ENCODE peak calls at places on chromosomes 16 and 17, in seven cellular contexts. One of them, this sample, is unnamed.

GRCh38 chr16:20851601-20852000 is 45.3 kb downstream of the REXO5 start:
- DNase-seq in hippocampal formation: no peak
- DNase-seq in foreskin fibroblast: peak
- DNase-seq in body of pancreas: peak
- DNase-seq in smooth muscle cell of the brain vasculature: no peak
- DNase-seq in activated CD8-positive, alpha-beta memory T cell treated with anti-CD3 and anti-CD28 coated beads for 24 hours: no peak
- DNase-seq in PC-9: peak
- DNase-seq in this sample: no peak

GRCh38 chr16:87780385-87780989 is 14.7 kb upstream of the KLHDC4 start:
- DNase-seq in hippocampal formation: peak
- DNase-seq in foreskin fibroblast: no peak
- DNase-seq in body of pancreas: peak
- DNase-seq in smooth muscle cell of the brain vasculature: no peak
- DNase-seq in activated CD8-positive, alpha-beta memory T cell treated with anti-CD3 and anti-CD28 coated beads for 24 hours: peak
- DNase-seq in PC-9: no peak
- DNase-seq in this sample: peak

GRCh38 chr16:81445926-81446317 is 1.3 kb downstream of the CMIP start:
- DNase-seq in hippocampal formation: peak
- DNase-seq in foreskin fibroblast: no peak
- DNase-seq in body of pancreas: peak
- DNase-seq in smooth muscle cell of the brain vasculature: no peak
- DNase-seq in activated CD8-positive, alpha-beta memory T cell treated with anti-CD3 and anti-CD28 coated beads for 24 hours: no peak
- DNase-seq in PC-9: no peak
- DNase-seq in this sample: no peak

GRCh38 chr17:56887105-56887504 is 26.7 kb downstream of the TRIM25 start:
- DNase-seq in hippocampal formation: no peak
- DNase-seq in foreskin fibroblast: no peak
- DNase-seq in body of pancreas: no peak
- DNase-seq in smooth muscle cell of the brain vasculature: no peak
- DNase-seq in activated CD8-positive, alpha-beta memory T cell treated with anti-CD3 and anti-CD28 coated beads for 24 hours: no peak
- DNase-seq in PC-9: no peak
- DNase-seq in this sample: no peak

GRCh38 chr17:47066095-47066494 is 87.0 kb upstream of the RPRML start:
- DNase-seq in hippocampal formation: no peak
- DNase-seq in foreskin fibroblast: no peak
- DNase-seq in body of pancreas: no peak
- DNase-seq in smooth muscle cell of the brain vasculature: no peak
- DNase-seq in activated CD8-positive, alpha-beta memory T cell treated with anti-CD3 and anti-CD28 coated beads for 24 hours: no peak
- DNase-seq in PC-9: no peak
- DNase-seq in this sample: no peak

GRCh38 chr16:14132696-14133048 is 61.6 kb downstream of the MRTFB start:
- DNase-seq in hippocampal formation: no peak
- DNase-seq in foreskin fibroblast: no peak
- DNase-seq in body of pancreas: no peak
- DNase-seq in smooth muscle cell of the brain vasculature: no peak
- DNase-seq in activated CD8-positive, alpha-beta memory T cell treated with anti-CD3 and anti-CD28 coated beads for 24 hours: no peak
- DNase-seq in PC-9: no peak
- DNase-seq in this sample: peak

GRCh38 chr16:25271421-25271820 is 13.8 kb upstream of the ZKSCAN2 start:
- DNase-seq in hippocampal formation: no peak
- DNase-seq in foreskin fibroblast: no peak
- DNase-seq in body of pancreas: no peak
- DNase-seq in smooth muscle cell of the brain vasculature: no peak
- DNase-seq in activated CD8-positive, alpha-beta memory T cell treated with anti-CD3 and anti-CD28 coated beads for 24 hours: no peak
- DNase-seq in PC-9: no peak
- DNase-seq in this sample: no peak

GRCh38 chr16:86251682-86252081 is 258.6 kb upstream of the FOXF1 start:
- DNase-seq in hippocampal formation: no peak
- DNase-seq in foreskin fibroblast: no peak
- DNase-seq in body of pancreas: no peak
- DNase-seq in smooth muscle cell of the brain vasculature: no peak
- DNase-seq in activated CD8-positive, alpha-beta memory T cell treated with anti-CD3 and anti-CD28 coated beads for 24 hours: no peak
- DNase-seq in PC-9: no peak
- DNase-seq in this sample: no peak

GRCh38 chr16:51666821-51667220 is 515.8 kb upstream of the SALL1 start:
- DNase-seq in hippocampal formation: no peak
- DNase-seq in foreskin fibroblast: no peak
- DNase-seq in body of pancreas: no peak
- DNase-seq in smooth muscle cell of the brain vasculature: no peak
- DNase-seq in activated CD8-positive, alpha-beta memory T cell treated with anti-CD3 and anti-CD28 coated beads for 24 hours: no peak
- DNase-seq in PC-9: no peak
- DNase-seq in this sample: no peak

GRCh38 chr17:6392609-6393367 is 42.1 kb downstream of the AIPL1 start:
- DNase-seq in hippocampal formation: no peak
- DNase-seq in foreskin fibroblast: no peak
- DNase-seq in body of pancreas: peak
- DNase-seq in smooth muscle cell of the brain vasculature: no peak
- DNase-seq in activated CD8-positive, alpha-beta memory T cell treated with anti-CD3 and anti-CD28 coated beads for 24 hours: no peak
- DNase-seq in PC-9: peak
- DNase-seq in this sample: no peak

GRCh38 chr16:88345943-88346560 is 36.7 kb upstream of the ZNF469 start:
- DNase-seq in hippocampal formation: no peak
- DNase-seq in foreskin fibroblast: no peak
- DNase-seq in body of pancreas: no peak
- DNase-seq in smooth muscle cell of the brain vasculature: no peak
- DNase-seq in activated CD8-positive, alpha-beta memory T cell treated with anti-CD3 and anti-CD28 coated beads for 24 hours: no peak
- DNase-seq in PC-9: no peak
- DNase-seq in this sample: no peak

GRCh38 chr16:7303014-7303676 is 29.5 kb upstream of the RBFOX1 start:
- DNase-seq in hippocampal formation: no peak
- DNase-seq in foreskin fibroblast: no peak
- DNase-seq in body of pancreas: no peak
- DNase-seq in smooth muscle cell of the brain vasculature: no peak
- DNase-seq in activated CD8-positive, alpha-beta memory T cell treated with anti-CD3 and anti-CD28 coated beads for 24 hours: no peak
- DNase-seq in PC-9: no peak
- DNase-seq in this sample: no peak

This sample was measured in GM19239.